ENCODE peak calls at places on chromosomes 5 and 9, in six cellular contexts. Q is iris pigment epithelial cell, P is mucosa of gallbladder, L is epithelial cell of prostate, T is mesenchymal stem cell, Z is fibroblast of mammary gland. V is an unnamed sample.
A peak's percentile ranks its signal among the peaks of the same experiment; 100 is the strongest.

GRCh38 chr9:97660847-97661246 is 27.2 kb downstream of the NCBP1 start:
- DNase-seq in Q (peak; percentile 91), P (no peak), L (no peak), T (peak; percentile 54), Z (peak; percentile 15), V (no peak)

GRCh38 chr9:5301544-5301943 is 3.0 kb downstream of the RLN2 start:
- DNase-seq in Q (no peak), P (no peak), L (no peak), T (no peak), Z (no peak), V (no peak)

GRCh38 chr5:107594253-107595045 is 76.3 kb downstream of the EFNA5 start:
- DNase-seq in Q (no peak), P (no peak), L (no peak), T (no peak), Z (no peak), V (no peak)

GRCh38 chr9:120894404-120895226 is 17.6 kb upstream of the PHF19 start:
- DNase-seq in Q (peak; percentile 34), P (no peak), L (no peak), T (no peak), Z (peak; percentile 28), V (no peak)

GRCh38 chr9:22037954-22038690 is 29.0 kb upstream of the CDKN2B start:
- DNase-seq in Q (peak; percentile 69), P (no peak), L (no peak), T (peak; percentile 65), Z (peak; percentile 62), V (peak; percentile 60)

GRCh38 chr9:126482361-126483044 is 131.2 kb upstream of the LMX1B start:
- DNase-seq in Q (peak; percentile 76), P (peak; percentile 48), L (no peak), T (peak; percentile 67), Z (no peak), V (no peak)

GRCh38 chr9:26768196-26768595 is 124.4 kb downstream of the CAAP1 start:
- DNase-seq in Q (no peak), P (no peak), L (no peak), T (no peak), Z (peak; percentile 33), V (no peak)

GRCh38 chr9:124665391-124666058 is 105.6 kb downstream of the NR6A1 start:
- DNase-seq in Q (peak; percentile 53), P (no peak), L (peak; percentile 83), T (peak; percentile 64), Z (peak; percentile 80), V (no peak)

GRCh38 chr9:133048595-133048994 is 13.2 kb upstream of the CEL start:
- DNase-seq in Q (peak; percentile 29), P (no peak), L (no peak), T (peak; percentile 29), Z (peak; percentile 19), V (peak; percentile 71)

GRCh38 chr5:74550927-74551326 is 89.6 kb downstream of the ENC1 start:
- DNase-seq in Q (no peak), P (no peak), L (no peak), T (no peak), Z (no peak), V (no peak)

GRCh38 chr9:134286513-134287245 is 39.6 kb upstream of the RXRA start:
- DNase-seq in Q (no peak), P (no peak), L (no peak), T (no peak), Z (no peak), V (no peak)

GRCh38 chr9:38768351-38768761 is 48.4 kb upstream of the FAM240B start:
- DNase-seq in Q (no peak), P (no peak), L (no peak), T (no peak), Z (no peak), V (no peak)

GRCh38 chr5:132089363-132089762 is 15.8 kb downstream of the CSF2 start:
- DNase-seq in Q (no peak), P (no peak), L (no peak), T (no peak), Z (no peak), V (no peak)

GRCh38 chr9:27365977-27366376 is 69.0 kb upstream of the EQTN start:
- DNase-seq in Q (peak; percentile 39), P (no peak), L (no peak), T (no peak), Z (no peak), V (peak; percentile 47)

GRCh38 chr5:99814311-99815063 is 720.7 kb upstream of the FAM174A start:
- DNase-seq in Q (no peak), P (no peak), L (no peak), T (no peak), Z (no peak), V (no peak)

GRCh38 chr5:42784132-42784531 is 27.5 kb downstream of the CCDC152 start:
- DNase-seq in Q (peak; percentile 13), P (no peak), L (no peak), T (no peak), Z (peak; percentile 56), V (no peak)

GRCh38 chr9:93257808-93258331 is 73.9 kb downstream of the WNK2 start:
- DNase-seq in Q (no peak), P (no peak), L (no peak), T (no peak), Z (no peak), V (no peak)

GRCh38 chr9:6864102-6864501 is 106.3 kb downstream of the KDM4C start:
- DNase-seq in Q (no peak), P (no peak), L (no peak), T (no peak), Z (no peak), V (no peak)

GRCh38 chr5:93022211-93022610 is 558.8 kb downstream of the NR2F1-AS1 start:
- DNase-seq in Q (no peak), P (no peak), L (no peak), T (no peak), Z (no peak), V (no peak)

GRCh38 chr5:173454381-173454763 is 126.2 kb upstream of the STC2 start:
- DNase-seq in Q (peak; percentile 64), P (no peak), L (no peak), T (peak; percentile 98), Z (peak; percentile 85), V (no peak)

GRCh38 chr5:39977231-39977630 is 552.5 kb upstream of the DAB2 start:
- DNase-seq in Q (peak; percentile 51), P (no peak), L (no peak), T (no peak), Z (no peak), V (no peak)